ENCODE peak calls at places on chromosome 9, in ten cellular contexts. A is heart left ventricle, L is tibial artery, E is Karpas-422, X is HCT116, C is iPS DF 6.9, Q is IMR-90, B is left ventricle myocardium inferior, M is neuronal stem cell, D is endothelial cell of umbilical vein. U is an unnamed sample.

GRCh38 chr9:78954286-78954685 is 617.5 kb upstream of the TLE4 start:
- DNase-seq in A (no peak), L (no peak), E (no peak), X (no peak), C (no peak), Q (peak), B (no peak), M (no peak), D (no peak), U (no peak)

GRCh38 chr9:129280236-129281231 is 102.5 kb upstream of the IER5L start:
- DNase-seq in A (peak), L (peak), E (no peak), X (no peak), C (no peak), Q (no peak), B (no peak), M (no peak), D (no peak), U (no peak)

GRCh38 chr9:16267336-16268036 is 603.0 kb downstream of the BNC2 start:
- DNase-seq in A (no peak), L (no peak), E (no peak), X (no peak), C (no peak), Q (peak), B (no peak), M (no peak), D (peak), U (no peak)

GRCh38 chr9:95516221-95516735 is 493 bp downstream of the PTCH1 start:
- DNase-seq in A (no peak), L (no peak), E (no peak), X (no peak), C (no peak), Q (no peak), B (no peak), M (no peak), D (no peak), U (no peak)

GRCh38 chr9:89523948-89524347 is 26.0 kb upstream of the SEMA4D start:
- DNase-seq in A (no peak), L (peak), E (no peak), X (no peak), C (no peak), Q (no peak), B (no peak), M (no peak), D (no peak), U (no peak)

GRCh38 chr9:91211414-91211813 is 150.3 kb downstream of the AUH start:
- DNase-seq in A (no peak), L (no peak), E (no peak), X (no peak), C (no peak), Q (no peak), B (no peak), M (no peak), D (no peak), U (no peak)

GRCh38 chr9:24616858-24617257 is 71.2 kb upstream of the IZUMO3 start:
- DNase-seq in A (no peak), L (no peak), E (no peak), X (no peak), C (no peak), Q (no peak), B (no peak), M (no peak), D (no peak), U (no peak)

GRCh38 chr9:79988126-79988525 is 416.4 kb downstream of the TLE4 start:
- DNase-seq in A (no peak), L (no peak), E (no peak), X (no peak), C (no peak), Q (no peak), B (no peak), M (no peak), D (no peak), U (no peak)

GRCh38 chr9:13267743-13268142 is 11.7 kb downstream of the MPDZ start:
- DNase-seq in A (no peak), L (no peak), E (no peak), X (no peak), C (no peak), Q (peak), B (no peak), M (no peak), D (peak), U (peak)

GRCh38 chr9:20725675-20726074 is 41.6 kb downstream of the FOCAD start:
- DNase-seq in A (no peak), L (no peak), E (no peak), X (no peak), C (no peak), Q (no peak), B (no peak), M (no peak), D (no peak), U (no peak)

GRCh38 chr9:137445930-137446431 is 4.8 kb upstream of the ENTPD8 start:
- DNase-seq in A (no peak), L (no peak), E (no peak), X (no peak), C (no peak), Q (no peak), B (no peak), M (no peak), D (no peak), U (no peak)

GRCh38 chr9:88678008-88678407 is 143.0 kb downstream of the NXNL2 start:
- DNase-seq in A (no peak), L (no peak), E (no peak), X (no peak), C (no peak), Q (no peak), B (no peak), M (no peak), D (no peak), U (no peak)

GRCh38 chr9:117073071-117073470 is 341.8 kb downstream of the ASTN2 start:
- DNase-seq in A (no peak), L (no peak), E (no peak), X (no peak), C (no peak), Q (no peak), B (no peak), M (no peak), D (no peak), U (no peak)

GRCh38 chr9:132937463-132937901 is 6.9 kb downstream of the TSC1 start:
- DNase-seq in A (no peak), L (no peak), E (no peak), X (no peak), C (no peak), Q (peak), B (no peak), M (no peak), D (peak), U (no peak)

GRCh38 chr9:136520053-136520540 is 25.8 kb downstream of the NOTCH1 start:
- DNase-seq in A (no peak), L (no peak), E (no peak), X (no peak), C (no peak), Q (no peak), B (no peak), M (no peak), D (no peak), U (no peak)

GRCh38 chr9:136536721-136537241 is 9.1 kb downstream of the NOTCH1 start:
- DNase-seq in A (no peak), L (no peak), E (no peak), X (no peak), C (no peak), Q (no peak), B (no peak), M (no peak), D (no peak), U (no peak)

GRCh38 chr9:33952066-33952465 is 96.6 kb downstream of the UBAP2 start:
- DNase-seq in A (no peak), L (no peak), E (no peak), X (no peak), C (no peak), Q (no peak), B (no peak), M (no peak), D (peak), U (no peak)

DNA sequence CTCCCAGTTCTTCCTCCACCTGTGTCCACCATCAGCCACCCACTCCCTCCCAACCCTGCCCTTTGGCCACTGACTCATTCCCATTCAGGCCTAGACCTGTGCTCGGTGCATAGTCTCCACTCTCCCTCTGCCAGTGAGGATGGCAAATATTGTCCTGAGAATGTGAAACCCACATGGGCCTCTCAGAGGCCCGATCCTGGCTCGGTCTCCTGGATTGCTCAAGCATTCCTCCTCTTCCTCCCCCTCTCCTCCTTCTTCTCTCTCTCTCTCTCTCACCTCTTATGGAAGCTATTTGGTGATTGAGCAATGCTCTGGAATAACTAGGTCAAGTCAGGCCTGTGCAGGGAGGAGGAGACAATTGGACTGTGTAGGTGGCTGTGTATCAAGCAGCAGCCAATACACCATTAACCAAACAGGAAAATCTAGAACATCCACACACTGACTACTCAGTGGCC is 99.9 kb downstream of the KLF4 start:
- DNase-seq in A (no peak), L (peak), E (no peak), X (no peak), C (no peak), Q (peak), B (peak), M (no peak), D (no peak), U (peak)
- H3K27ac ChIP-seq in A (no peak), L (no peak), E (no peak), X (no peak), C (no peak), Q (no peak), B (peak), M (no peak), D (no peak), U (peak)

DNA sequence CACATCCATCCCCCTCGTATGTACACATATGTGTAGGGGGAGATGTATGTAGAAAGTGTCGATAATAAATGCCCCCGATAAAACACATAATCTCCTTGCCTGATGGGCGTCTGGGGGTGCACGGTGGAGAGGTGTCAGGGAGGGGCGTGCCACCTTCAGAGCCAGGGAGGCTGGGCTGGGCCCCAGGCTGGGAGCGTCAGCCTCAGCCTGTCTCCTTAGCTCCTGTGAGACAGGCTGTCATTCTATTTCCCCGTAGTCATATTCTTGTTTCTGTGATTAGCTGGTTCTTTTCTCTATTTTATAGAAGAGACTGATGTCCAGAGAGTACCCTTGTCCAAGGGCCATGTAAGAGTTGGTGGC is 4.7 kb upstream of the RXRA start:
- DNase-seq in A (no peak), L (peak), E (no peak), X (no peak), C (no peak), Q (no peak), B (peak), M (no peak), D (no peak), U (no peak)
- H3K27ac ChIP-seq in A (no peak), L (no peak), E (no peak), X (no peak), C (no peak), Q (no peak), B (no peak), M (no peak), D (no peak), U (no peak)

GRCh38 chr9:125089331-125089730 is 54.0 kb downstream of the SCAI start:
- DNase-seq in A (no peak), L (no peak), E (peak), X (no peak), C (no peak), Q (no peak), B (no peak), M (no peak), D (no peak), U (no peak)

GRCh38 chr9:125079931-125080330 is 63.4 kb downstream of the SCAI start:
- DNase-seq in A (no peak), L (no peak), E (no peak), X (no peak), C (no peak), Q (no peak), B (no peak), M (no peak), D (no peak), U (no peak)

GRCh38 chr9:125091121-125091520 is 52.2 kb downstream of the SCAI start:
- DNase-seq in A (no peak), L (no peak), E (no peak), X (no peak), C (no peak), Q (no peak), B (no peak), M (no peak), D (no peak), U (no peak)

GRCh38 chr9:125088752-125089151 is 54.6 kb downstream of the SCAI start:
- DNase-seq in A (no peak), L (no peak), E (no peak), X (no peak), C (no peak), Q (no peak), B (no peak), M (no peak), D (no peak), U (no peak)

DNA sequence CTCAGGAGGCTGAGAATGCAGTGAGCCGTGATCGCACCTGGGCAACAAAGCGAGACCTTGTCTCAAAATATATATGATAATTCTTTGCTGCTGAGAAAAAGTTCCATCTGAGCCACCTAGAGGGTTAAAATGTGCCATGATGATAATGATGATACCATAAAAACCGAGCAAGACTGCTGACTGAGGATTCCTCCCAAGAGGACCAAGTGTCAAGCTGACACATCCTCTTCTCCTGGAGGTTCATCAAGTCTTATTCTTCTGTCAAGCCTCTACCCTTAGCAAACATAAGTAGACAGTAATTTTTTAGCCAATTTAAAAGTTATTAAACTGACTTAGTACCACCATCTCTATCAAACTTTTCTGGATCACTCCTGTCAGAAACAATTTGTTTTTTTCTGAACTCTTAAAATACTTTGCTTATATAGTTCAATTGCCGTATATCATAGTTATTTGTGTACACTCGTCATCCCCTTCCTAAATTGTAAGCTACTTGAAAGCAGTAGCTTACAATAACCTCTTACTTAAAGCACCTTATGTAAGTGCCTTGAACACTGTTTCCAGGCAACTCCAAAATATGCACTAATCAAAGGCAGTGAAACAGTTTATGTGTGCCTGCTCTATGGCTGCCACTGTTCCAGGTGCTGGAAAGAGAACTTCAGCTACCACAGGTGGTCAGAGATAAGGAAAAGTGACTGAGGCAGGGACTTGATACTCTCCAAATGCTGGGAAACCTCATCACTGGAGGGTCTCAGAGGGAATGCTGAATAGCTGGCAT is 57.4 kb downstream of the SCAI start:
- DNase-seq in A (no peak), L (no peak), E (peak), X (no peak), C (no peak), Q (no peak), B (no peak), M (no peak), D (no peak), U (no peak)
- H3K27ac ChIP-seq in A (no peak), L (no peak), E (peak), X (no peak), C (no peak), Q (no peak), B (no peak), M (no peak), D (no peak), U (no peak)

GRCh38 chr9:122389195-122389594 is 18.4 kb downstream of the PTGS1 start:
- DNase-seq in A (no peak), L (no peak), E (no peak), X (no peak), C (no peak), Q (no peak), B (no peak), M (no peak), D (no peak), U (no peak)
- H3K27ac ChIP-seq in A (no peak), L (no peak), E (no peak), X (no peak), C (no peak), Q (no peak), B (no peak), M (no peak), D (no peak), U (no peak)

DNA sequence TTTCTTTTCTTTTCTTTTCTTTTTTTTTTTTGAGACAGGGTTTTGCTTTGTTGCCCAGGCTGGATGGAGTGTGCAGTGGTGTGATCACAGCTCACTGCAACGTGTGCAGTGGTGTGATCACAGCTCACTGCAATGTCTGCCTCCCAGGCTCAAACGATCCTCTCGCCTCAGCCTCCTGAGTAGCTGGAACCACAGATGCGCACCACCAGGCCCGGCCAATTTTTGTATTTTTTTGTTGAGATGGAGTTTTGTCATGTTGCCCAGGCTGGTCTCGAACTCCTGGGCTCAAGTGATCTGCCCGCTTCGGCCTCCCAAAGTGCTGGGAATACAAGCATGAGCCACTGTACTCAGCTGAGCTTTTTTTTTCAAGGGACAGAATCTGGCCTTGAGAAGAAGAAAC is 36.8 kb upstream of the TJP2 start:
- DNase-seq in A (peak), L (no peak), E (no peak), X (no peak), C (no peak), Q (no peak), B (no peak), M (no peak), D (peak), U (no peak)
- H3K27ac ChIP-seq in A (no peak), L (no peak), E (no peak), X (no peak), C (no peak), Q (no peak), B (peak), M (no peak), D (no peak), U (no peak)

GRCh38 chr9:131037336-131038255 is 28.6 kb downstream of the LAMC3 start:
- DNase-seq in A (no peak), L (no peak), E (no peak), X (no peak), C (no peak), Q (peak), B (no peak), M (no peak), D (no peak), U (no peak)
- H3K27ac ChIP-seq in A (no peak), L (peak), E (no peak), X (no peak), C (no peak), Q (no peak), B (peak), M (no peak), D (no peak), U (no peak)

GRCh38 chr9:2178034-2178734 is 163.0 kb downstream of the SMARCA2 start:
- DNase-seq in A (no peak), L (no peak), E (no peak), X (no peak), C (no peak), Q (no peak), B (no peak), M (no peak), D (no peak), U (no peak)
- H3K27ac ChIP-seq in A (no peak), L (no peak), E (peak), X (no peak), C (no peak), Q (no peak), B (no peak), M (no peak), D (no peak), U (no peak)

GRCh38 chr9:76516871-76517270 is 57.9 kb downstream of the GCNT1 start:
- DNase-seq in A (no peak), L (no peak), E (no peak), X (no peak), C (no peak), Q (no peak), B (no peak), M (no peak), D (no peak), U (no peak)
- H3K27ac ChIP-seq in A (no peak), L (no peak), E (no peak), X (no peak), C (no peak), Q (no peak), B (no peak), M (no peak), D (no peak), U (no peak)

GRCh38 chr9:18658764-18659705 is 185.1 kb downstream of the ADAMTSL1 start:
- DNase-seq in A (no peak), L (no peak), E (no peak), X (no peak), C (no peak), Q (peak), B (no peak), M (no peak), D (peak), U (no peak)
- H3K27ac ChIP-seq in A (no peak), L (no peak), E (no peak), X (no peak), C (no peak), Q (no peak), B (no peak), M (no peak), D (peak), U (no peak)

DNA sequence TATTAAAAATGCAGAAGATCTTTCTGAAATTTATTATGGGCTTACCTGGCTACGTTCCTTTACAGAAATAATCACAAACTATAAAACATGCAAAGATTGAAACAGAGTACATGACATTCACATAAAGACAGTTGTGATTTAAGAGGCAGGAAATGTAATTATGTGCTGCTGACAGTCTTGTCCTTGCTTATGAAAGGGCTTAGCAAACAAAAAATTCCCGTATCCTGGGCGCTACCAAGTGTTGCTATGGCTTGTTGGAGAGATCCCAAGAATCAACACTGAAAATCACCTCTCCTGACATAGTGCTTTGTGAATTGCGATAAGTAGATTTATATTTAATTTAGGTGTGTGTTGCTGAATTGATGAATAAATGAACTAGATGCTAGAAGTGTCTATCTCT is 352.5 kb upstream of the C9orf72 start:
- DNase-seq in A (no peak), L (no peak), E (no peak), X (no peak), C (no peak), Q (no peak), B (no peak), M (no peak), D (no peak), U (no peak)
- H3K27ac ChIP-seq in A (no peak), L (no peak), E (no peak), X (no peak), C (no peak), Q (no peak), B (no peak), M (no peak), D (no peak), U (no peak)